ENCODE peak calls at places on chromosomes 7 and 10, in six cellular contexts. J is A549, O is prostate gland, L is body of pancreas, Y is HepG2, Q is GM12891. R is an unnamed sample.

GRCh38 chr7:157556339-157556944 is 219.6 kb downstream of the DNAJB6 start:
- DNase-seq in J (no peak), O (no peak), L (no peak), Y (no peak), Q (no peak), R (no peak)

GRCh38 chr7:28077616-28078015 is 103.0 kb downstream of the JAZF1 start:
- DNase-seq in J (no peak), O (no peak), L (no peak), Y (no peak), Q (no peak), R (no peak)

GRCh38 chr10:76492026-76492425 is 1060.6 kb downstream of the LRMDA start:
- DNase-seq in J (no peak), O (no peak), L (no peak), Y (no peak), Q (no peak), R (no peak)

GRCh38 chr7:36216063-36216684 is 63.1 kb downstream of the EEPD1 start:
- DNase-seq in J (no peak), O (no peak), L (peak), Y (peak), Q (no peak), R (no peak)

GRCh38 chr10:618229-618989 is 71.1 kb downstream of the DIP2C start:
- DNase-seq in J (no peak), O (no peak), L (no peak), Y (no peak), Q (no peak), R (no peak)

GRCh38 chr7:39317107-39317506 is 249.1 kb upstream of the YAE1 start:
- DNase-seq in J (no peak), O (no peak), L (no peak), Y (no peak), Q (no peak), R (no peak)

GRCh38 chr7:27314111-27314510 is 71.5 kb downstream of the EVX1 start:
- DNase-seq in J (no peak), O (peak), L (no peak), Y (no peak), Q (no peak), R (no peak)

GRCh38 chr10:116271593-116272496 is 1.2 kb downstream of the GFRA1 start:
- DNase-seq in J (peak), O (no peak), L (peak), Y (no peak), Q (no peak), R (no peak)

GRCh38 chr7:148624735-148625134 is 34.2 kb downstream of the C7orf33 start:
- DNase-seq in J (no peak), O (no peak), L (no peak), Y (no peak), Q (no peak), R (no peak)

GRCh38 chr7:50207251-50207564 is 97.3 kb upstream of the IKZF1 start:
- DNase-seq in J (no peak), O (no peak), L (no peak), Y (no peak), Q (no peak), R (no peak)

GRCh38 chr7:120054376-120055100 is 218.4 kb upstream of the KCND2 start:
- DNase-seq in J (no peak), O (no peak), L (no peak), Y (no peak), Q (no peak), R (no peak)

GRCh38 chr10:33609546-33609945 is 275.1 kb upstream of the NRP1 start:
- DNase-seq in J (no peak), O (no peak), L (no peak), Y (no peak), Q (no peak), R (no peak)

GRCh38 chr10:35573786-35574185 is 31.4 kb upstream of the GJD4 start:
- DNase-seq in J (no peak), O (no peak), L (no peak), Y (no peak), Q (no peak), R (no peak)

GRCh38 chr10:59965899-59966650 is 59.7 kb upstream of the CCDC6 start:
- DNase-seq in J (no peak), O (no peak), L (no peak), Y (no peak), Q (no peak), R (no peak)

GRCh38 chr10:96333091-96333490 is 25.7 kb downstream of the OPALIN start:
- DNase-seq in J (no peak), O (no peak), L (no peak), Y (no peak), Q (no peak), R (no peak)

GRCh38 chr10:23461557-23461956 is 22.7 kb downstream of the OTUD1 start:
- DNase-seq in J (no peak), O (no peak), L (no peak), Y (peak), Q (no peak), R (no peak)

GRCh38 chr7:80659120-80660055 is 20.9 kb downstream of the CD36 start:
- DNase-seq in J (peak), O (no peak), L (no peak), Y (peak), Q (no peak), R (peak)

GRCh38 chr7:38385682-38386081 is 112.2 kb upstream of the TARP start:
- DNase-seq in J (no peak), O (no peak), L (no peak), Y (no peak), Q (no peak), R (no peak)

GRCh38 chr7:6558837-6559236 is 7.6 kb upstream of the GRID2IP start:
- DNase-seq in J (peak), O (no peak), L (no peak), Y (peak), Q (no peak), R (no peak)

GRCh38 chr7:132441935-132442334 is 134.3 kb downstream of the PLXNA4 start:
- DNase-seq in J (no peak), O (no peak), L (no peak), Y (no peak), Q (no peak), R (no peak)

GRCh38 chr7:85719981-85720963 is 533.4 kb upstream of the SEMA3D start:
- DNase-seq in J (no peak), O (no peak), L (no peak), Y (no peak), Q (no peak), R (no peak)

GRCh38 chr10:48885376-48885775 is 54.3 kb downstream of the LRRC18 start:
- DNase-seq in J (peak), O (no peak), L (no peak), Y (peak), Q (no peak), R (peak)

GRCh38 chr7:30988346-30989005 is 24.7 kb downstream of the GHRHR start:
- DNase-seq in J (no peak), O (no peak), L (peak), Y (no peak), Q (no peak), R (no peak)

GRCh38 chr10:132860527-132860926 is 74.6 kb upstream of the NKX6-2 start:
- DNase-seq in J (no peak), O (no peak), L (no peak), Y (no peak), Q (no peak), R (no peak)

GRCh38 chr7:29479606-29480200 is 83.9 kb upstream of the PRR15 start:
- DNase-seq in J (no peak), O (no peak), L (no peak), Y (no peak), Q (no peak), R (no peak)

GRCh38 chr7:23055582-23056178 is 41.8 kb upstream of the HYCC1 start:
- DNase-seq in J (peak), O (peak), L (peak), Y (peak), Q (peak), R (peak)

GRCh38 chr10:5534880-5535856 is 10.4 kb downstream of the CALML3 start:
- DNase-seq in J (no peak), O (no peak), L (peak), Y (peak), Q (no peak), R (no peak)

GRCh38 chr10:132310701-132311337 is 3.1 kb upstream of the STK32C start:
- DNase-seq in J (no peak), O (no peak), L (no peak), Y (no peak), Q (no peak), R (no peak)

GRCh38 chr7:27277628-27278027 is 35.0 kb downstream of the EVX1 start:
- DNase-seq in J (peak), O (no peak), L (peak), Y (peak), Q (no peak), R (no peak)

GRCh38 chr7:151725844-151726770 is 150.8 kb downstream of the PRKAG2 start:
- DNase-seq in J (no peak), O (no peak), L (peak), Y (no peak), Q (no peak), R (no peak)

GRCh38 chr10:129969528-129970264 is 5.6 kb upstream of the EBF3 start:
- DNase-seq in J (no peak), O (no peak), L (no peak), Y (no peak), Q (no peak), R (no peak)

DNA sequence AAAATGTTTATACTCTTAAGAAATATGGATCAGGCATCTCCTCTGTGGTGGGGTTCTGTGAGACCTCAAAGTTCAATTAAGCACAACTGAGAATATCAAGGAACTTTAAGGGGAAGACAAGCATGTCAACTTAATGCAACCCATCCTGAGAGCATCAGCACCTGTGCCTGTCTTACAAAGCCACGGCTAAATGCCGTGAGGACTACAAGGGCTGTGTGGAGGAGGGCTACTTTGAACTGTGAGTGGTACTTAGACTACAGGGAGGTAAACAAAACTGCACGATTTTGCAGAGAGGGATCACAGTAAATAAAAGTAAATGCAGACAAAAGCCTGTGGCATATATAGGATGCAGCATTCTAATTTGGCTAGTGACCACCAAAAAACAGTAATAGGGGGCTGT is 139.1 kb downstream of the ATE1 start:
- DNase-seq in J (no peak), O (no peak), L (no peak), Y (no peak), Q (no peak), R (no peak)
- TF ChIP-seq POLR2A in J (no peak), O (no peak), L (no peak), Y (no peak), Q (no peak), R (no peak)

GRCh38 chr10:120578123-120578522 is 121.1 kb downstream of the PLPP4 start:
- DNase-seq in J (no peak), O (no peak), L (no peak), Y (no peak), Q (no peak), R (no peak)
- TF ChIP-seq POLR2A in J (no peak), O (no peak), L (no peak), Y (no peak), Q (no peak), R (no peak)

GRCh38 chr10:73410897-73411296 is 3.0 kb downstream of the ANXA7 start:
- DNase-seq in J (no peak), O (no peak), L (no peak), Y (no peak), Q (no peak), R (no peak)
- TF ChIP-seq POLR2A in J (no peak), O (no peak), L (no peak), Y (no peak), Q (no peak), R (no peak)

DNA sequence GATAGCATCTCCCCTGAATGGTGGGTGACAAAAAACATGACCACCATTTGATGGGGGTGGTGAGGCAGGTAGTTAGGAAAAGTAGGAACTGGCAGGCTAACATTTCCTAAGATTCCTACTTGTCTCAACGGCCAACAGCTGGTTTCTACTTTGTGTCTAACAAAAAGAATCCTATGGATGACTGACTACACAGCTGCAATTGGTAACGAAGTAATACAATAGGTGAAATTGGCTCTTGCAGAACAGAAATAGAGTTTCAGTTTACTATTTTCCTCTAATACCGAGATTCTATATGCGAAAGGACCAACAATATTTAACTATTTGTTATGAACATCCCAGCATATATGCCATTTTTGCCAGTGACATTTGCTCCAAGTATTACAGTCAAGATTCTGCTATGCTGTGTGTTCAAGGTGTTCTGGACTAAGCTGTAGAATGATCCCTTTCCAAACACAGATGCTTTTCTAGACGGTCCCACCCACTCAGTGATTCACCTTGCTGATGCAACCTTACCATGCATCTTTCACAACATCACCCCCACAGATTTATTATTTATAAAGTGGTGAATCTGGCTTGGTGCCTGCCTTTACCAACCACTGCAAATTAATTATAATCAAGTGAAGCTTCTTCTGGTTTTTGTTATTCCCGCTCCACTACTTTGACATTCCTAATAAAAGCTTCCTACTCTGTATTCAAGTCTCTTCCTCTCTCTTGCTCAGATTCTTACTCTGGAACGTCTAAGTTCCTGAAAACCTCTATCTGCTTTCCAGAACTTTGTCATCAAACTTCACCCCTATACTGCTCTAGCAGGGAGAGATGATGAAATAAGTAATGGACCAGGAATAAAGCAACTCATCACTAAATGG is 16.8 kb downstream of the BBIP1 start:
- DNase-seq in J (peak), O (no peak), L (no peak), Y (no peak), Q (no peak), R (peak)
- TF ChIP-seq POLR2A in J (no peak), O (no peak), L (no peak), Y (no peak), Q (peak), R (no peak)

GRCh38 chr10:90919683-90920574 is 958 bp downstream of the ANKRD1 start:
- DNase-seq in J (no peak), O (no peak), L (no peak), Y (no peak), Q (no peak), R (no peak)
- TF ChIP-seq POLR2A in J (no peak), O (no peak), L (no peak), Y (no peak), Q (no peak), R (no peak)

GRCh38 chr7:84055904-84056615 is 138.5 kb downstream of the SEMA3A start:
- DNase-seq in J (no peak), O (no peak), L (no peak), Y (no peak), Q (no peak), R (no peak)

GRCh38 chr7:84060000-84060399 is 134.6 kb downstream of the SEMA3A start:
- DNase-seq in J (no peak), O (no peak), L (no peak), Y (no peak), Q (no peak), R (no peak)

GRCh38 chr7:84058311-84059076 is 136.1 kb downstream of the SEMA3A start:
- DNase-seq in J (no peak), O (no peak), L (no peak), Y (peak), Q (no peak), R (no peak)

GRCh38 chr7:84057576-84057975 is 137.0 kb downstream of the SEMA3A start:
- DNase-seq in J (no peak), O (no peak), L (no peak), Y (no peak), Q (no peak), R (no peak)

DNA sequence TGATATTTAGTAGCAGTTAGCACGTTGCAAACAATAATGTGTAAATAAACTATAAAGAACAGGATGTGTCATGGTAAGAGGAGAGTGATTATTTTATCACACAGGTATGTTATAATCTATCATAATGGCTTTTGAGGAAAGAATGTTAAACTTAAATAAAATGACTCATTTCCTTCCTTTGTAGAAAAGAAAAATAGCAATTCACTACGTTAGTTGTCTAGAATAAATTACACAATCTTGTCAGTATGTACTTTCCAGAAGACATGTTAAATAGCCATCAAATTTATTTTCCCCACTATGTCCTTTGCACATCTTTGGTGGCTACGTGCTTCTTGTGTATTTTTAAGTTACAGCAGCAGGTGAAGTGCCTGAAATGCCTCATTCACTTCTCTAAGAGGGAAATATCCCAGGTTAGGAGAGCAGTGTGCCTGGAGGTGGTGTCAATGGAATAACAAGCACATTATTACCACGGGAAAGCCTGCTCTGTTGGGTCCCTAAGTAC is 133.8 kb downstream of the SEMA3A start:
- DNase-seq in J (peak), O (no peak), L (no peak), Y (no peak), Q (no peak), R (no peak)
- TF ChIP-seq POLR2A in J (no peak), O (no peak), L (no peak), Y (no peak), Q (no peak), R (no peak)

GRCh38 chr10:22453948-22454347 is 108.7 kb downstream of the SPAG6 start:
- DNase-seq in J (no peak), O (no peak), L (no peak), Y (no peak), Q (no peak), R (no peak)

GRCh38 chr10:22453320-22453719 is 108.0 kb downstream of the SPAG6 start:
- DNase-seq in J (no peak), O (no peak), L (no peak), Y (no peak), Q (no peak), R (peak)

GRCh38 chr10:22455068-22455467 is 109.8 kb downstream of the SPAG6 start:
- DNase-seq in J (no peak), O (no peak), L (no peak), Y (no peak), Q (no peak), R (no peak)

GRCh38 chr10:22456486-22456885 is 111.2 kb downstream of the SPAG6 start:
- DNase-seq in J (no peak), O (no peak), L (no peak), Y (no peak), Q (no peak), R (no peak)

GRCh38 chr10:22454634-22455033 is 109.3 kb downstream of the SPAG6 start:
- DNase-seq in J (no peak), O (no peak), L (no peak), Y (no peak), Q (no peak), R (peak)
- TF ChIP-seq POLR2A in J (no peak), O (no peak), L (no peak), Y (no peak), Q (no peak), R (no peak)

DNA sequence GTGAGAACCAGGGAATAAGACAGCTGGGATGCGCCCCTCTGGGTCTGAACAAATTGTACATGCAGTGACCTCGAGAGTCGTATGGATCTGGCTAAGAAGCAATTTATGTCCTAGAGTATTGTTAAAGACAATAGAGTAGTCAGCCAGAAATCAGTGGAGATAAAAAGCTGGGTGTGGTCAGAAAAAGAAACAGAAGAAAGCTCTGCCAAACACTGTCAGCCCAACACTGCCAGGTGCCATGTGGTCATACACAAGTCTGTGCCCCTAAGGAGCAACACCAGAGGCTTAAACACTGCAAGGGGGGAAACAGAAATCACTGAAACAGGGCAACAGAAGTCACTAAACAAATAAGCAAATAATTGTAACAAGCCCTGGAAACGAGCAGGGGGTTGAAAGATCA is 62.1 kb downstream of the CNOT4 start:
- DNase-seq in J (no peak), O (no peak), L (no peak), Y (no peak), Q (no peak), R (no peak)
- TF ChIP-seq POLR2A in J (no peak), O (no peak), L (no peak), Y (no peak), Q (no peak), R (no peak)

GRCh38 chr7:101212014-101212413 is 5.4 kb downstream of the PLOD3 start:
- DNase-seq in J (no peak), O (no peak), L (no peak), Y (no peak), Q (no peak), R (no peak)
- TF ChIP-seq POLR2A in J (no peak), O (no peak), L (no peak), Y (no peak), Q (no peak), R (no peak)